ENCODE peak calls at places on chromosomes 11 and 22, in four cellular contexts. B is HepG2, R is K562, A is WTC11. W is an unnamed sample.

GRCh38 chr11:134762248-134763029 is 350.4 kb upstream of the B3GAT1 start:
- DNase-seq in R (peak; percentile 5), B (no peak), A (no peak), W (no peak)

GRCh38 chr22:25076281-25076680 is 123.4 kb upstream of the CRYBB3 start:
- DNase-seq in B (no peak), R (no peak), A (no peak), W (no peak)

GRCh38 chr11:15918212-15918611 is 438.1 kb downstream of the SOX6 start:
- DNase-seq in A (no peak), R (no peak), B (no peak), W (no peak)

GRCh38 chr11:29326757-29327156 is 690.1 kb downstream of the KCNA4 start:
- DNase-seq in A (no peak), B (no peak), R (no peak), W (no peak)

GRCh38 chr11:92698742-92699141 is 270.7 kb upstream of the MTNR1B start:
- DNase-seq in R (no peak), B (no peak), A (no peak), W (no peak)

GRCh38 chr22:46851941-46852340 is 89.5 kb downstream of the TBC1D22A start:
- DNase-seq in R (no peak), A (no peak), B (no peak), W (no peak)

GRCh38 chr11:35567737-35568465 is 42.5 kb upstream of the PAMR1 start:
- DNase-seq in A (no peak), B (no peak), R (no peak), W (no peak)

GRCh38 chr22:21714784-21715183 is 20.8 kb downstream of the YPEL1 start:
- DNase-seq in B (no peak), A (no peak), R (no peak), W (no peak)

GRCh38 chr11:65808744-65809341 is 22.0 kb downstream of the OVOL1 start:
- DNase-seq in B (no peak), A (no peak), R (no peak), W (no peak)

GRCh38 chr22:19663821-19664325 is 50.4 kb upstream of the SEPTIN5 start:
- DNase-seq in B (no peak), A (no peak), R (peak; percentile 65), W (no peak)

GRCh38 chr11:104705475-104706195 is 192.6 kb downstream of the CASP12 start:
- DNase-seq in B (no peak), R (no peak), A (no peak), W (peak; percentile 59)

DNA sequence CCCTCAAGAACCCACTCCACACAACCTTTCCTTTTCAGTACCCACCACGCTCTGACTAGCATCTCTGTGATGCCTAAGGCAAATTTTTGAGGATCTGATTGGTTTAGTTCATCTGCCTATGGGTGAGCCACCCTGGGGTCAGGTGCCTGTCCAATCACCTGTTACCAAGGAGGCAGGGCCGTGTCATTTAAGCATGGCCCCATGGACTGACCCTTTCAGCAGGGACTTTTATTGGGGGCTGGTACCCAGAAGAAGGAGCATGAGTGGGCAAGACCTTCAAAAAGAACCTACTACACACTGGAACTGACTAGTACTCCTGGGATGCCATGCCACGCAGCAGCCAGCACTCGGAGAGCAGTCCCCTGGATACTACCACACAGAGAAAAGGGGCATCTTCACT is 28.4 kb downstream of the C11orf91 start:
- DNase-seq in B (no peak), R (no peak), A (no peak), W (no peak)
- TF ChIP-seq CREM in B (no peak), R (no peak), A (no peak), W (peak; percentile 26)

GRCh38 chr11:117750357-117750756 is 46.7 kb downstream of the DSCAML1 start:
- DNase-seq in R (no peak), B (no peak), A (no peak), W (no peak)
- TF ChIP-seq CREM in R (no peak), B (no peak), A (no peak), W (no peak)

GRCh38 chr11:4884341-4884740 is 2.6 kb downstream of the OR51T1 start:
- DNase-seq in R (no peak), A (no peak), B (no peak), W (no peak)

GRCh38 chr11:4887591-4887990 is 5.9 kb downstream of the OR51T1 start:
- DNase-seq in R (no peak), B (no peak), A (no peak), W (no peak)

GRCh38 chr11:4890279-4890678 is 8.6 kb downstream of the OR51T1 start:
- DNase-seq in A (no peak), B (no peak), R (peak; percentile 12), W (no peak)

GRCh38 chr11:4882543-4882942 is 843 bp downstream of the OR51T1 start:
- DNase-seq in A (no peak), B (no peak), R (peak; percentile 40), W (no peak)

DNA sequence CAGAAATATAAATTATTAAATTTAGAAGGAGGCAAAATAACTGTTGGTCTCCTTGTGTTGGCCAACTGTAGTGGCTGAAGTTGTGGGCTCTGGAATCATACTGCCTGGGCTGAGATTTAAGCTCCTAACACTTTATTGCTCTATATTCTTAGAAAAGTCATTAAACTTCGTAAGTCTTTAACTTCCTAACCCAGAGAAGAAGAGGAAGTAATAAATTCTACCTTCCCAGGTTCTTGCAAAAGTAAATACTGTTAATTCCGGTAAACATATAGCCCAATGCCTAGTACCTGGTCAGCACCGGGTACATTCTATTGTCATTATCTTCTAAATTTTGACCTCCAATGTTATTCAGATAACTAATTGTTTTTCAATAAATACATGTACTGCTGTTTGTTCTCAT is 4.5 kb downstream of the OR51T1 start:
- DNase-seq in R (no peak), A (no peak), B (no peak), W (no peak)
- TF ChIP-seq CREM in R (no peak), A (no peak), B (no peak), W (no peak)

GRCh38 chr11:64767344-64768299 is 7.8 kb upstream of the PYGM start:
- DNase-seq in R (peak; percentile 79), A (peak; percentile 88), B (peak; percentile 67), W (no peak)
- TF ChIP-seq CREM in R (peak; percentile 34), A (no peak), B (no peak), W (no peak)

GRCh38 chr22:38317237-38317994 is at the start of gene CSNK1E:
- DNase-seq in A (peak; percentile 75), B (no peak), R (peak; percentile 74), W (no peak)

GRCh38 chr22:38316340-38317236 is 645 bp downstream of the CSNK1E start:
- DNase-seq in A (no peak), B (no peak), R (peak; percentile 51), W (no peak)

GRCh38 chr22:38315801-38316339 is 1.4 kb downstream of the CSNK1E start:
- DNase-seq in A (no peak), R (no peak), B (no peak), W (no peak)

GRCh38 chr22:38318792-38319773 is 1.9 kb upstream of the CSNK1E start:
- DNase-seq in B (peak; percentile 30), A (peak; percentile 44), R (peak; percentile 20), W (no peak)

DNA sequence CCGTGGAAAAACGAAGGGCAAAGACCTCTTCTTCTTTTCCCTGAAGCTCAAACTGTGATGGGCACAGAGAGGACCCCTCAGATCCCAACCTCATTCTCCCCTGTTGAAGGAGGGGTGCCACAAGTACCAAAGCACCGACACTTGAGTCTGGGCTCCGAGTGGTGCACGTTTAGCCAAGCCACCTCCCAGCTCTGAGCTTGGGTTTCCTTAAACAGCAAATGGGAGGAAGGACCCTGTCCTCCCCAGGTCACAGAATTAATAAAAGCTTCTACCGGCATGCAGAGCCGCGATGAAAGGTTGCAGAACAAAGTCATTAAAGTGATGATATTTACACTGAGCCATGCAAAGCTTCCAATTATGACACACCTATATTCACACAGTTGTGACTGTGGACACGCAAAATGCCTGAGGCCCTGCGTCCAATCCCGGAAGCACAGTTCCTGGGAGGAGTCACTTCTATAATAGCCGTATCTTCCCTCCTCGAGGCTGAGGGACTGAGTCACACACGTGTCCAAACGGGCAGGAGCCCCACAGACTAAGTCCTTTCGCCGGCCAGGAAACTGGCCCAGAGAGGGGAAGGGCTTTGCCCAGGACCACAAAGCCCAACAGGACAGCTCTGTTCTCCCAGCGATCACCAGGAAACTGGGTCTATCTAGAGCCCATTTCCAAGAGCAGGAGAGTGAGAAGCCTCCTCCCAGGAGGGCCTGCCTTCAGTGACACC is 922 bp upstream of the CSNK1E start:
- DNase-seq in R (peak; percentile 90), B (peak; percentile 77), A (no peak), W (no peak)
- TF ChIP-seq CREM in R (peak; percentile 42), B (no peak), A (no peak), W (no peak)

GRCh38 chr11:82085493-82085892 is 648.2 kb downstream of the FAM181B start:
- DNase-seq in R (no peak), A (peak; percentile 9), B (no peak), W (no peak)

GRCh38 chr11:82080160-82080559 is 653.5 kb downstream of the FAM181B start:
- DNase-seq in R (no peak), B (no peak), A (no peak), W (no peak)
- TF ChIP-seq CREM in R (no peak), B (no peak), A (no peak), W (no peak)

GRCh38 chr11:96229354-96229973 is 113.5 kb downstream of the MAML2 start:
- DNase-seq in B (no peak), R (no peak), A (no peak), W (no peak)
- TF ChIP-seq CREM in B (no peak), R (no peak), A (no peak), W (no peak)

GRCh38 chr11:12144306-12145174 is 34.1 kb downstream of the MICAL2 start:
- DNase-seq in A (no peak), R (no peak), B (no peak), W (no peak)

GRCh38 chr11:12141283-12141682 is 30.9 kb downstream of the MICAL2 start:
- DNase-seq in R (no peak), B (no peak), A (no peak), W (no peak)

GRCh38 chr11:12142179-12142578 is 31.8 kb downstream of the MICAL2 start:
- DNase-seq in R (no peak), A (no peak), B (no peak), W (no peak)

GRCh38 chr11:12143461-12144258 is 33.3 kb downstream of the MICAL2 start:
- DNase-seq in B (peak; percentile 34), A (no peak), R (no peak), W (no peak)

DNA sequence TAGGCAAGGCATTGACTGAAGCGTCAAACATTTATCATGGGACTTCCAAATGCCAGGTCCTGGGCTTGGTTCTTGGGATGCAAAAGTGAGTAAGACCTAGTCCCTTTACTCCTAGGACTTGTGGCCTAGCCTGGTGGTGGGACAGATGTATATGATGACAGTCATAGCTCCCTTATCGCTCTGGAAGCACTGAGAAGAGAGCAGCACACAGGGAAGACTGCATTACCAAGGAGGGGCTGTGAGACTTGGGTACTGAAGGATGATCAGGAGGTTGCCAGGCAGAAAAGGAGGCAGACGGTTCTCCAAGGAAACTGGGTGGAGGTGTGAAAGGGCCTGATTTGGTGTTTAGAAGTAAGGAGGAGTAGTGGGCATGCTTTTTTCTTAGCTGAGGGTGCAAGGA is 32.5 kb downstream of the MICAL2 start:
- DNase-seq in A (no peak), R (no peak), B (no peak), W (no peak)
- TF ChIP-seq CREM in A (no peak), R (no peak), B (no peak), W (no peak)